ENCODE peak calls at places on chromosomes 12 and 14, in ten cellular contexts. One of them, this sample, is unnamed.

GRCh38 chr14:68137704-68138619 is 318.4 kb downstream of the RAD51B start:
- DNase-seq in dorsolateral prefrontal cortex: no peak
- DNase-seq in WTC11: peak
- DNase-seq in lung: peak
- DNase-seq in GM12865: peak
- DNase-seq in CD8-positive, alpha-beta T cell: no peak
- DNase-seq in lower leg skin: peak
- DNase-seq in tibial artery: no peak
- DNase-seq in heart right ventricle: peak
- DNase-seq in Caco-2: peak
- DNase-seq in this sample: peak

GRCh38 chr14:98871796-98872195 is 400.2 kb downstream of the BCL11B start:
- DNase-seq in dorsolateral prefrontal cortex: no peak
- DNase-seq in WTC11: no peak
- DNase-seq in lung: no peak
- DNase-seq in GM12865: no peak
- DNase-seq in CD8-positive, alpha-beta T cell: no peak
- DNase-seq in lower leg skin: peak
- DNase-seq in tibial artery: no peak
- DNase-seq in heart right ventricle: no peak
- DNase-seq in Caco-2: no peak
- DNase-seq in this sample: no peak

GRCh38 chr12:94594443-94594825 is 55.9 kb downstream of the TMCC3 start:
- DNase-seq in dorsolateral prefrontal cortex: no peak
- DNase-seq in WTC11: no peak
- DNase-seq in lung: no peak
- DNase-seq in GM12865: no peak
- DNase-seq in CD8-positive, alpha-beta T cell: no peak
- DNase-seq in lower leg skin: no peak
- DNase-seq in tibial artery: no peak
- DNase-seq in heart right ventricle: no peak
- DNase-seq in Caco-2: no peak
- DNase-seq in this sample: no peak

GRCh38 chr12:1185460-1186182 is 194.6 kb downstream of the ERC1 start:
- DNase-seq in dorsolateral prefrontal cortex: no peak
- DNase-seq in WTC11: no peak
- DNase-seq in lung: no peak
- DNase-seq in GM12865: peak
- DNase-seq in CD8-positive, alpha-beta T cell: no peak
- DNase-seq in lower leg skin: no peak
- DNase-seq in tibial artery: no peak
- DNase-seq in heart right ventricle: no peak
- DNase-seq in Caco-2: no peak
- DNase-seq in this sample: no peak

GRCh38 chr12:10849425-10849878 is at the start of gene PRR4:
- DNase-seq in dorsolateral prefrontal cortex: no peak
- DNase-seq in WTC11: no peak
- DNase-seq in lung: no peak
- DNase-seq in GM12865: peak
- DNase-seq in CD8-positive, alpha-beta T cell: no peak
- DNase-seq in lower leg skin: no peak
- DNase-seq in tibial artery: no peak
- DNase-seq in heart right ventricle: no peak
- DNase-seq in Caco-2: no peak
- DNase-seq in this sample: no peak

GRCh38 chr14:91861091-91861490 is 6.2 kb downstream of the TC2N start:
- DNase-seq in dorsolateral prefrontal cortex: no peak
- DNase-seq in WTC11: no peak
- DNase-seq in lung: no peak
- DNase-seq in GM12865: peak
- DNase-seq in CD8-positive, alpha-beta T cell: no peak
- DNase-seq in lower leg skin: no peak
- DNase-seq in tibial artery: no peak
- DNase-seq in heart right ventricle: no peak
- DNase-seq in Caco-2: no peak
- DNase-seq in this sample: no peak

GRCh38 chr12:92553389-92553788 is 149.4 kb upstream of the PLEKHG7 start:
- DNase-seq in dorsolateral prefrontal cortex: no peak
- DNase-seq in WTC11: no peak
- DNase-seq in lung: no peak
- DNase-seq in GM12865: peak
- DNase-seq in CD8-positive, alpha-beta T cell: no peak
- DNase-seq in lower leg skin: peak
- DNase-seq in tibial artery: peak
- DNase-seq in heart right ventricle: peak
- DNase-seq in Caco-2: peak
- DNase-seq in this sample: no peak

GRCh38 chr12:127381043-127381668 is 885.8 kb upstream of the TMEM132C start:
- DNase-seq in dorsolateral prefrontal cortex: peak
- DNase-seq in WTC11: peak
- DNase-seq in lung: no peak
- DNase-seq in GM12865: peak
- DNase-seq in CD8-positive, alpha-beta T cell: no peak
- DNase-seq in lower leg skin: no peak
- DNase-seq in tibial artery: no peak
- DNase-seq in heart right ventricle: peak
- DNase-seq in Caco-2: peak
- DNase-seq in this sample: no peak

GRCh38 chr14:79587194-79587593 is 624.1 kb downstream of the DIO2 start:
- DNase-seq in dorsolateral prefrontal cortex: no peak
- DNase-seq in WTC11: no peak
- DNase-seq in lung: no peak
- DNase-seq in GM12865: no peak
- DNase-seq in CD8-positive, alpha-beta T cell: no peak
- DNase-seq in lower leg skin: no peak
- DNase-seq in tibial artery: no peak
- DNase-seq in heart right ventricle: peak
- DNase-seq in Caco-2: no peak
- DNase-seq in this sample: no peak

GRCh38 chr14:57317248-57317833 is 48.6 kb downstream of the AP5M1 start:
- DNase-seq in dorsolateral prefrontal cortex: peak
- DNase-seq in WTC11: peak
- DNase-seq in lung: peak
- DNase-seq in GM12865: peak
- DNase-seq in CD8-positive, alpha-beta T cell: peak
- DNase-seq in lower leg skin: peak
- DNase-seq in tibial artery: peak
- DNase-seq in heart right ventricle: peak
- DNase-seq in Caco-2: peak
- DNase-seq in this sample: peak

GRCh38 chr12:133145981-133146380 is 15.6 kb downstream of the ZNF10 start:
- DNase-seq in dorsolateral prefrontal cortex: no peak
- DNase-seq in WTC11: no peak
- DNase-seq in lung: no peak
- DNase-seq in GM12865: no peak
- DNase-seq in CD8-positive, alpha-beta T cell: no peak
- DNase-seq in lower leg skin: no peak
- DNase-seq in tibial artery: no peak
- DNase-seq in heart right ventricle: no peak
- DNase-seq in Caco-2: no peak
- DNase-seq in this sample: no peak

GRCh38 chr12:92955997-92956663 is 27.0 kb upstream of the EEA1 start:
- DNase-seq in dorsolateral prefrontal cortex: no peak
- DNase-seq in WTC11: no peak
- DNase-seq in lung: no peak
- DNase-seq in GM12865: no peak
- DNase-seq in CD8-positive, alpha-beta T cell: no peak
- DNase-seq in lower leg skin: no peak
- DNase-seq in tibial artery: no peak
- DNase-seq in heart right ventricle: no peak
- DNase-seq in Caco-2: no peak
- DNase-seq in this sample: no peak

GRCh38 chr12:48388938-48389337 is 38.2 kb upstream of the ZNF641 start:
- DNase-seq in dorsolateral prefrontal cortex: no peak
- DNase-seq in WTC11: no peak
- DNase-seq in lung: no peak
- DNase-seq in GM12865: no peak
- DNase-seq in CD8-positive, alpha-beta T cell: no peak
- DNase-seq in lower leg skin: no peak
- DNase-seq in tibial artery: no peak
- DNase-seq in heart right ventricle: no peak
- DNase-seq in Caco-2: no peak
- DNase-seq in this sample: no peak

GRCh38 chr12:94735985-94736384 is 85.6 kb upstream of the TMCC3 start:
- DNase-seq in dorsolateral prefrontal cortex: no peak
- DNase-seq in WTC11: no peak
- DNase-seq in lung: no peak
- DNase-seq in GM12865: no peak
- DNase-seq in CD8-positive, alpha-beta T cell: no peak
- DNase-seq in lower leg skin: no peak
- DNase-seq in tibial artery: no peak
- DNase-seq in heart right ventricle: no peak
- DNase-seq in Caco-2: no peak
- DNase-seq in this sample: no peak

GRCh38 chr12:11026118-11026517 is 3.7 kb upstream of the TAS2R19 start:
- DNase-seq in dorsolateral prefrontal cortex: no peak
- DNase-seq in WTC11: peak
- DNase-seq in lung: no peak
- DNase-seq in GM12865: no peak
- DNase-seq in CD8-positive, alpha-beta T cell: no peak
- DNase-seq in lower leg skin: no peak
- DNase-seq in tibial artery: no peak
- DNase-seq in heart right ventricle: no peak
- DNase-seq in Caco-2: no peak
- DNase-seq in this sample: no peak

GRCh38 chr14:54722791-54723432 is 156.0 kb downstream of the SAMD4A start:
- DNase-seq in dorsolateral prefrontal cortex: no peak
- DNase-seq in WTC11: no peak
- DNase-seq in lung: no peak
- DNase-seq in GM12865: peak
- DNase-seq in CD8-positive, alpha-beta T cell: no peak
- DNase-seq in lower leg skin: no peak
- DNase-seq in tibial artery: no peak
- DNase-seq in heart right ventricle: no peak
- DNase-seq in Caco-2: no peak
- DNase-seq in this sample: no peak
- TF ChIP-seq CTCF in dorsolateral prefrontal cortex: peak
- TF ChIP-seq CTCF in WTC11: no peak
- TF ChIP-seq CTCF in lung: no peak
- TF ChIP-seq CTCF in GM12865: peak
- TF ChIP-seq CTCF in CD8-positive, alpha-beta T cell: no peak
- TF ChIP-seq CTCF in lower leg skin: no peak
- TF ChIP-seq CTCF in tibial artery: no peak
- TF ChIP-seq CTCF in heart right ventricle: peak
- TF ChIP-seq CTCF in Caco-2: peak
- TF ChIP-seq CTCF in this sample: peak

GRCh38 chr12:5561843-5562242 is 129.9 kb downstream of the NTF3 start:
- DNase-seq in dorsolateral prefrontal cortex: no peak
- DNase-seq in WTC11: no peak
- DNase-seq in lung: no peak
- DNase-seq in GM12865: no peak
- DNase-seq in CD8-positive, alpha-beta T cell: no peak
- DNase-seq in lower leg skin: no peak
- DNase-seq in tibial artery: no peak
- DNase-seq in heart right ventricle: no peak
- DNase-seq in Caco-2: no peak
- DNase-seq in this sample: no peak

GRCh38 chr12:5568325-5568981 is 136.5 kb downstream of the NTF3 start:
- DNase-seq in dorsolateral prefrontal cortex: no peak
- DNase-seq in WTC11: no peak
- DNase-seq in lung: no peak
- DNase-seq in GM12865: no peak
- DNase-seq in CD8-positive, alpha-beta T cell: no peak
- DNase-seq in lower leg skin: no peak
- DNase-seq in tibial artery: no peak
- DNase-seq in heart right ventricle: no peak
- DNase-seq in Caco-2: no peak
- DNase-seq in this sample: no peak

GRCh38 chr12:5562581-5562980 is 130.7 kb downstream of the NTF3 start:
- DNase-seq in dorsolateral prefrontal cortex: no peak
- DNase-seq in WTC11: no peak
- DNase-seq in lung: no peak
- DNase-seq in GM12865: no peak
- DNase-seq in CD8-positive, alpha-beta T cell: no peak
- DNase-seq in lower leg skin: no peak
- DNase-seq in tibial artery: no peak
- DNase-seq in heart right ventricle: no peak
- DNase-seq in Caco-2: no peak
- DNase-seq in this sample: no peak

GRCh38 chr12:5567021-5567744 is 135.3 kb downstream of the NTF3 start:
- DNase-seq in dorsolateral prefrontal cortex: no peak
- DNase-seq in WTC11: no peak
- DNase-seq in lung: no peak
- DNase-seq in GM12865: no peak
- DNase-seq in CD8-positive, alpha-beta T cell: no peak
- DNase-seq in lower leg skin: no peak
- DNase-seq in tibial artery: no peak
- DNase-seq in heart right ventricle: peak
- DNase-seq in Caco-2: no peak
- DNase-seq in this sample: no peak

GRCh38 chr12:5565933-5566632 is 134.2 kb downstream of the NTF3 start:
- DNase-seq in dorsolateral prefrontal cortex: no peak
- DNase-seq in WTC11: no peak
- DNase-seq in lung: no peak
- DNase-seq in GM12865: no peak
- DNase-seq in CD8-positive, alpha-beta T cell: no peak
- DNase-seq in lower leg skin: no peak
- DNase-seq in tibial artery: no peak
- DNase-seq in heart right ventricle: no peak
- DNase-seq in Caco-2: no peak
- DNase-seq in this sample: no peak
- TF ChIP-seq CTCF in dorsolateral prefrontal cortex: no peak
- TF ChIP-seq CTCF in WTC11: no peak
- TF ChIP-seq CTCF in lung: no peak
- TF ChIP-seq CTCF in GM12865: no peak
- TF ChIP-seq CTCF in CD8-positive, alpha-beta T cell: no peak
- TF ChIP-seq CTCF in lower leg skin: no peak
- TF ChIP-seq CTCF in tibial artery: no peak
- TF ChIP-seq CTCF in heart right ventricle: no peak
- TF ChIP-seq CTCF in Caco-2: no peak
- TF ChIP-seq CTCF in this sample: no peak

DNA sequence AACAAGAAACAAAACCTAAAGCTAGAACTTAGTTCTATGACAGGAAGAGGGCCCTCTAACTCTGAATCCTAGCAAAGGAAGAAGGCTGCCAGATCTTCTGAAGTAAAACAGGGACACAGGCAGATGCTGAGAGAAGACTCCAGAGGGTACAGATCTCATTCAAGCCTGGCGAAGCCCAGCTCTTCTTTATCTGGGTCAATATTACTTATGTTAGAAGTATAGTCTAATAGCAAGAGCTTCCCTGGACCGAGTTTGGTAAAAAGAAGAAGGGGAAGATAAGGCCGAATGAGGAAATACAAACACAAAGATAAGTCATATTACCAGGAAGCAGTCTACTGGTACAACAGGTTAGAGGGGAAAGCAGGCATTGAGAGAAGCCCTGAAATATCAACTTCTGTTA is 79.9 kb upstream of the CCDC91 start:
- DNase-seq in dorsolateral prefrontal cortex: no peak
- DNase-seq in WTC11: no peak
- DNase-seq in lung: no peak
- DNase-seq in GM12865: no peak
- DNase-seq in CD8-positive, alpha-beta T cell: no peak
- DNase-seq in lower leg skin: no peak
- DNase-seq in tibial artery: no peak
- DNase-seq in heart right ventricle: no peak
- DNase-seq in Caco-2: no peak
- DNase-seq in this sample: no peak
- TF ChIP-seq CTCF in dorsolateral prefrontal cortex: no peak
- TF ChIP-seq CTCF in WTC11: no peak
- TF ChIP-seq CTCF in lung: no peak
- TF ChIP-seq CTCF in GM12865: no peak
- TF ChIP-seq CTCF in CD8-positive, alpha-beta T cell: no peak
- TF ChIP-seq CTCF in lower leg skin: no peak
- TF ChIP-seq CTCF in tibial artery: no peak
- TF ChIP-seq CTCF in heart right ventricle: no peak
- TF ChIP-seq CTCF in Caco-2: no peak
- TF ChIP-seq CTCF in this sample: no peak

GRCh38 chr14:101183376-101184103 is 280.0 kb upstream of the RTL1 start:
- DNase-seq in dorsolateral prefrontal cortex: no peak
- DNase-seq in WTC11: peak
- DNase-seq in lung: peak
- DNase-seq in GM12865: no peak
- DNase-seq in CD8-positive, alpha-beta T cell: no peak
- DNase-seq in lower leg skin: peak
- DNase-seq in tibial artery: peak
- DNase-seq in heart right ventricle: no peak
- DNase-seq in Caco-2: no peak
- DNase-seq in this sample: no peak
- TF ChIP-seq CTCF in dorsolateral prefrontal cortex: no peak
- TF ChIP-seq CTCF in WTC11: peak
- TF ChIP-seq CTCF in lung: no peak
- TF ChIP-seq CTCF in GM12865: no peak
- TF ChIP-seq CTCF in CD8-positive, alpha-beta T cell: no peak
- TF ChIP-seq CTCF in lower leg skin: no peak
- TF ChIP-seq CTCF in tibial artery: no peak
- TF ChIP-seq CTCF in heart right ventricle: no peak
- TF ChIP-seq CTCF in Caco-2: no peak
- TF ChIP-seq CTCF in this sample: no peak

This sample was measured in thoracic aorta.